ENCODE peak calls at places on chromosomes 13 and 19, in six cellular contexts. C is natural killer cell, F is COR-L47, B is brain microvascular endothelial cell, L is left lung, Z is A549. W is an unnamed sample.

GRCh38 chr13:51317262-51317661 is 22.2 kb upstream of the SERPINE3 start:
- DNase-seq in F (no peak), B (peak; percentile 56), C (no peak), Z (peak; percentile 13), L (no peak), W (no peak)

GRCh38 chr13:111661776-111662175 is 341.3 kb downstream of the TEX29 start:
- DNase-seq in F (no peak), C (no peak), Z (no peak), B (no peak), L (no peak), W (no peak)

GRCh38 chr13:59950201-59950730 is 213.5 kb downstream of the DIAPH3 start:
- DNase-seq in L (no peak), C (no peak), Z (no peak), F (no peak), B (no peak), W (no peak)

GRCh38 chr19:58279042-58279924 is 528 bp downstream of the ZNF8 start:
- DNase-seq in B (peak; percentile 76), Z (peak; percentile 71), F (peak; percentile 92), L (peak; percentile 76), C (no peak), W (peak; percentile 53)

GRCh38 chr19:33263325-33264023 is 37.8 kb upstream of the SLC7A10 start:
- DNase-seq in B (no peak), C (no peak), Z (no peak), F (no peak), L (no peak), W (peak; percentile 31)

GRCh38 chr13:29384466-29384865 is 211.0 kb downstream of the SLC7A1 start:
- DNase-seq in L (no peak), C (no peak), B (no peak), F (no peak), Z (no peak), W (no peak)

GRCh38 chr13:93655132-93655531 is 428.5 kb downstream of the GPC6 start:
- DNase-seq in F (no peak), Z (no peak), C (no peak), B (no peak), L (no peak), W (no peak)

GRCh38 chr19:6811378-6811777 is 38.9 kb downstream of the VAV1 start:
- DNase-seq in L (no peak), Z (no peak), B (no peak), F (no peak), C (no peak), W (no peak)

GRCh38 chr19:8335343-8336071 is 7.6 kb downstream of the KANK3 start:
- DNase-seq in F (peak; percentile 63), L (no peak), Z (peak; percentile 66), C (no peak), B (no peak), W (no peak)

GRCh38 chr19:40055832-40056504 is at the start of gene ZNF780B:
- DNase-seq in Z (peak; percentile 84), B (peak; percentile 48), C (peak; percentile 56), L (peak; percentile 70), F (peak; percentile 12), W (peak; percentile 86)

GRCh38 chr13:98252931-98253470 is 75.9 kb upstream of the RNF113B start:
- DNase-seq in B (peak; percentile 91), Z (no peak), F (no peak), L (no peak), C (no peak), W (no peak)

GRCh38 chr19:1947651-1948209 is 6.8 kb downstream of the CSNK1G2 start:
- DNase-seq in B (no peak), F (no peak), L (no peak), Z (no peak), C (no peak), W (no peak)

GRCh38 chr19:23410155-23410554 is 14.9 kb upstream of the ZNF91 start:
- DNase-seq in F (no peak), Z (no peak), B (no peak), C (no peak), L (no peak), W (no peak)

GRCh38 chr19:43759515-43759914 is 4.8 kb upstream of the SMG9 start:
- DNase-seq in F (no peak), Z (peak; percentile 82), L (no peak), C (no peak), B (peak; percentile 85), W (peak; percentile 47)

GRCh38 chr13:25170554-25171107 is 1.5 kb downstream of the AMER2 start:
- DNase-seq in L (no peak), F (peak; percentile 77), Z (no peak), C (no peak), B (no peak), W (no peak)

GRCh38 chr13:20301391-20302071 is 69.4 kb upstream of the GJB6 start:
- DNase-seq in C (no peak), B (no peak), L (no peak), F (no peak), Z (no peak), W (no peak)

GRCh38 chr13:66503890-66504289 is 726.2 kb downstream of the PCDH9 start:
- DNase-seq in L (no peak), B (no peak), F (no peak), C (no peak), Z (peak; percentile 76), W (no peak)

GRCh38 chr13:30840515-30840914 is 65.6 kb upstream of the MEDAG start:
- DNase-seq in L (no peak), Z (no peak), F (no peak), B (no peak), C (no peak), W (no peak)

GRCh38 chr13:53010374-53011105 is 18.1 kb upstream of the OLFM4 start:
- DNase-seq in Z (no peak), L (no peak), B (no peak), F (peak; percentile 87), C (no peak), W (no peak)

W was measured in MV-4-11.